ENCODE peak calls at places on chromosomes 13 and 19, in five cellular contexts. T, U, Y, Q and G are unnamed samples.

GRCh38 chr13:90968510-90968909 is 379.0 kb upstream of the MIR17HG start:
- DNase-seq in T (peak), U (peak), Y (no peak), Q (no peak), G (no peak)

GRCh38 chr19:34504809-34505291 is 23.3 kb downstream of the WTIP start:
- DNase-seq in T (no peak), U (no peak), Y (no peak), Q (no peak), G (no peak)

GRCh38 chr19:33686687-33687541 is 65.2 kb downstream of the CHST8 start:
- DNase-seq in T (no peak), U (no peak), Y (no peak), Q (no peak), G (no peak)

GRCh38 chr19:45423589-45424190 is at the start of gene ERCC1:
- DNase-seq in T (peak), U (peak), Y (peak), Q (peak), G (peak)

GRCh38 chr13:78194904-78195639 is 276.4 kb upstream of the EDNRB start:
- DNase-seq in T (no peak), U (peak), Y (no peak), Q (peak), G (no peak)

GRCh38 chr13:50678464-50679162 is 164.9 kb downstream of the DLEU7 start:
- DNase-seq in T (no peak), U (no peak), Y (no peak), Q (peak), G (no peak)

GRCh38 chr13:35164324-35164932 is 222.4 kb downstream of the NBEA start:
- DNase-seq in T (peak), U (peak), Y (peak), Q (peak), G (peak)

GRCh38 chr19:33349319-33350289 is 23.9 kb upstream of the CEBPG start:
- DNase-seq in T (no peak), U (no peak), Y (no peak), Q (no peak), G (no peak)

GRCh38 chr13:37429976-37430375 is 168.6 kb downstream of the POSTN start:
- DNase-seq in T (no peak), U (no peak), Y (no peak), Q (peak), G (no peak)

GRCh38 chr13:110116072-110116487 is 190.9 kb downstream of the COL4A1 start:
- DNase-seq in T (peak), U (peak), Y (no peak), Q (peak), G (no peak)

GRCh38 chr13:35349673-35350278 is 126.7 kb downstream of the MAB21L1 start:
- DNase-seq in T (peak), U (no peak), Y (no peak), Q (peak), G (no peak)

GRCh38 chr13:71374471-71375041 is 492.4 kb downstream of the DACH1 start:
- DNase-seq in T (no peak), U (no peak), Y (no peak), Q (no peak), G (no peak)

GRCh38 chr13:114282143-114282685 is 813 bp downstream of the UPF3A start:
- DNase-seq in T (peak), U (peak), Y (no peak), Q (peak), G (peak)

GRCh38 chr13:111625526-111626315 is 305.3 kb downstream of the TEX29 start:
- DNase-seq in T (no peak), U (no peak), Y (no peak), Q (no peak), G (no peak)

GRCh38 chr13:42102961-42103688 is 54.7 kb downstream of the DGKH start:
- DNase-seq in T (no peak), U (no peak), Y (no peak), Q (no peak), G (no peak)

GRCh38 chr19:18233224-18233825 is 7.1 kb upstream of the PDE4C start:
- DNase-seq in T (peak), U (peak), Y (no peak), Q (peak), G (no peak)

GRCh38 chr13:31765441-31765840 is 26.1 kb downstream of the RXFP2 start:
- DNase-seq in T (no peak), U (no peak), Y (no peak), Q (peak), G (peak)

GRCh38 chr19:30009013-30009412 is 67.0 kb downstream of the URI1 start:
- DNase-seq in T (no peak), U (no peak), Y (no peak), Q (no peak), G (no peak)

GRCh38 chr19:32748497-32748896 is 28.9 kb downstream of the TDRD12 start:
- DNase-seq in T (no peak), U (peak), Y (no peak), Q (no peak), G (peak)

GRCh38 chr19:6476155-6476895 is 5.3 kb downstream of the DENND1C start:
- DNase-seq in T (peak), U (peak), Y (no peak), Q (peak), G (peak)

GRCh38 chr19:980133-980998 is 3.8 kb upstream of the WDR18 start:
- DNase-seq in T (peak), U (peak), Y (no peak), Q (peak), G (no peak)